ENCODE peak calls at places on chromosome 20, in four cellular contexts. H, U, V and Z are unnamed samples.

GRCh38 chr20:60010689-60011417 is 52.6 kb downstream of the CDH26 start:
- DNase-seq in U (no peak), V (no peak), H (peak), Z (no peak)

GRCh38 chr20:63206878-63207277 is 9.1 kb downstream of the YTHDF1 start:
- DNase-seq in H (no peak), U (no peak), V (peak), Z (no peak)

GRCh38 chr20:25139061-25139705 is 56.3 kb upstream of the ENTPD6 start:
- DNase-seq in V (no peak), H (peak), U (no peak), Z (no peak)

GRCh38 chr20:32524871-32525501 is 60.1 kb downstream of the NOL4L start:
- DNase-seq in V (no peak), H (no peak), U (no peak), Z (no peak)

GRCh38 chr20:37598101-37598530 is 70.4 kb upstream of the BLCAP start:
- DNase-seq in V (no peak), U (peak), H (no peak), Z (no peak)

GRCh38 chr20:62891111-62891510 is 29.5 kb upstream of the TCFL5 start:
- DNase-seq in H (no peak), U (no peak), V (no peak), Z (no peak)

GRCh38 chr20:31760457-31761240 is 21.6 kb downstream of the TPX2 start:
- DNase-seq in H (no peak), V (no peak), U (no peak), Z (no peak)

GRCh38 chr20:9412309-9412708 is 102.1 kb upstream of the LAMP5 start:
- DNase-seq in V (no peak), H (no peak), U (no peak), Z (no peak)

GRCh38 chr20:43755390-43755789 is 28.6 kb upstream of the GTSF1L start:
- DNase-seq in U (no peak), H (no peak), V (no peak), Z (peak)

GRCh38 chr20:48384147-48384818 is 443.5 kb downstream of the PREX1 start:
- DNase-seq in H (no peak), U (no peak), V (no peak), Z (no peak)

GRCh38 chr20:33649201-33649631 is 12.9 kb upstream of the C20orf144 start:
- DNase-seq in U (no peak), H (no peak), V (no peak), Z (no peak)

GRCh38 chr20:61822396-61822795 is 243.3 kb downstream of the TAF4 start:
- DNase-seq in V (no peak), U (no peak), H (no peak), Z (no peak)

GRCh38 chr20:40488401-40488800 is 200.6 kb downstream of the MAFB start:
- DNase-seq in U (no peak), V (no peak), H (no peak), Z (no peak)

GRCh38 chr20:7926767-7927166 is 13.5 kb downstream of the HAO1 start:
- DNase-seq in U (peak), H (no peak), V (peak), Z (peak)

GRCh38 chr20:33252460-33252859 is 16.7 kb downstream of the BPIFA1 start:
- DNase-seq in H (no peak), U (no peak), V (no peak), Z (no peak)

GRCh38 chr20:39268566-39268965 is 306.4 kb downstream of the DHX35 start:
- DNase-seq in H (no peak), V (no peak), U (no peak), Z (no peak)

GRCh38 chr20:44714701-44715494 is at the start of gene CCN5:
- DNase-seq in V (peak), H (peak), U (peak), Z (no peak)

GRCh38 chr20:63009988-63010769 is 3.4 kb upstream of the BHLHE23 start:
- DNase-seq in U (no peak), V (no peak), H (no peak), Z (no peak)

GRCh38 chr20:12790856-12791255 is 217.9 kb upstream of the SPTLC3 start:
- DNase-seq in H (no peak), V (no peak), U (no peak), Z (no peak)

GRCh38 chr20:43974665-43975064 is 60.0 kb downstream of the TOX2 start:
- DNase-seq in V (no peak), U (no peak), H (no peak), Z (no peak)

GRCh38 chr20:8722277-8722928 is 346.5 kb upstream of the PLCB4 start:
- DNase-seq in U (peak), V (peak), H (no peak), Z (peak)

GRCh38 chr20:63696628-63697356 is at the start of gene TNFRSF6B:
- DNase-seq in U (no peak), H (peak), V (no peak), Z (no peak)

GRCh38 chr20:33312583-33312982 is 29.6 kb downstream of the BPIFB1 start:
- DNase-seq in U (no peak), H (no peak), V (no peak), Z (no peak)

GRCh38 chr20:60453847-60454246 is 495.6 kb downstream of the CDH26 start:
- DNase-seq in H (no peak), V (no peak), U (no peak), Z (no peak)

GRCh38 chr20:18164356-18164755 is 26.7 kb downstream of the KAT14 start:
- DNase-seq in U (no peak), H (no peak), V (no peak), Z (peak)

GRCh38 chr20:1144401-1145172 is 26.2 kb downstream of the PSMF1 start:
- DNase-seq in V (no peak), U (no peak), H (no peak), Z (no peak)

GRCh38 chr20:32336918-32337347 is 21.2 kb upstream of the ASXL1 start:
- DNase-seq in H (no peak), V (no peak), U (peak), Z (no peak)

GRCh38 chr20:7161690-7162089 is 394.2 kb downstream of the BMP2 start:
- DNase-seq in V (peak), U (peak), H (no peak), Z (no peak)

GRCh38 chr20:62706857-62707256 is 1.8 kb upstream of the NTSR1 start:
- DNase-seq in V (no peak), U (no peak), H (no peak), Z (no peak)

GRCh38 chr20:61436268-61436667 is 184.2 kb downstream of the CDH4 start:
- DNase-seq in V (peak), U (peak), H (no peak), Z (no peak)

GRCh38 chr20:62501801-62502495 is 26.2 kb upstream of the GATA5 start:
- DNase-seq in V (no peak), H (no peak), U (peak), Z (peak)

GRCh38 chr20:19814241-19814640 is 56.2 kb downstream of the RIN2 start:
- DNase-seq in H (no peak), V (no peak), U (no peak), Z (no peak)

GRCh38 chr20:50982372-50982771 is 23.8 kb downstream of the MOCS3 start:
- DNase-seq in V (no peak), H (no peak), U (no peak), Z (no peak)

GRCh38 chr20:46348231-46348803 is 40.0 kb upstream of the CDH22 start:
- DNase-seq in H (no peak), V (no peak), U (peak), Z (no peak)

GRCh38 chr20:25315418-25316210 is 67.7 kb downstream of the PYGB start:
- DNase-seq in H (no peak), U (no peak), V (no peak), Z (no peak)

GRCh38 chr20:38225900-38226263 is 34.7 kb downstream of the KIAA1755 start:
- DNase-seq in U (no peak), H (no peak), V (no peak), Z (no peak)

GRCh38 chr20:49747707-49748524 is 34.2 kb upstream of the B4GALT5 start:
- DNase-seq in U (no peak), H (peak), V (peak), Z (peak)

GRCh38 chr20:20820780-20821495 is 108.5 kb upstream of the RALGAPA2 start:
- DNase-seq in U (no peak), V (no peak), H (no peak), Z (no peak)

GRCh38 chr20:63027425-63028389 is 20.9 kb upstream of the BHLHE23 start:
- DNase-seq in V (no peak), H (no peak), U (peak), Z (no peak)

GRCh38 chr20:35226775-35227681 is 538 bp downstream of the MMP24 start:
- DNase-seq in U (peak), V (peak), H (no peak), Z (no peak)

GRCh38 chr20:35225319-35226125 is 968 bp upstream of the MMP24 start:
- DNase-seq in U (no peak), V (no peak), H (no peak), Z (no peak)

GRCh38 chr20:35223941-35224340 is 2.5 kb upstream of the MMP24 start:
- DNase-seq in U (no peak), V (no peak), H (no peak), Z (no peak)

GRCh38 chr20:35224536-35224935 is 2.0 kb upstream of the MMP24 start:
- DNase-seq in H (no peak), V (no peak), U (no peak), Z (no peak)

GRCh38 chr20:35226126-35226774 is at the start of gene MMP24:
- DNase-seq in H (no peak), V (no peak), U (no peak), Z (no peak)
- H3K4me3 ChIP-seq in H (peak), V (peak), U (peak), Z (peak)

GRCh38 chr20:23165307-23165750 is 79.2 kb upstream of the CD93 start:
- DNase-seq in U (no peak), V (no peak), H (peak), Z (no peak)
- TF ChIP-seq CTCF in U (no peak), V (peak), H (no peak), Z (no peak)

GRCh38 chr20:15847415-15847814 is 725.8 kb downstream of the KIF16B start:
- DNase-seq in H (no peak), U (no peak), V (no peak), Z (no peak)

GRCh38 chr20:15848126-15848525 is 725.1 kb downstream of the KIF16B start:
- DNase-seq in U (no peak), V (no peak), H (no peak), Z (no peak)

GRCh38 chr20:15838466-15838865 is 734.8 kb downstream of the KIF16B start:
- DNase-seq in H (no peak), V (no peak), U (no peak), Z (no peak)

GRCh38 chr20:15846446-15846845 is 726.8 kb downstream of the KIF16B start:
- DNase-seq in U (no peak), V (no peak), H (no peak), Z (no peak)

GRCh38 chr20:15842872-15843271 is 730.4 kb downstream of the KIF16B start:
- DNase-seq in H (no peak), V (no peak), U (no peak), Z (no peak)
- H3K4me3 ChIP-seq in H (no peak), V (no peak), U (no peak), Z (no peak)

DNA sequence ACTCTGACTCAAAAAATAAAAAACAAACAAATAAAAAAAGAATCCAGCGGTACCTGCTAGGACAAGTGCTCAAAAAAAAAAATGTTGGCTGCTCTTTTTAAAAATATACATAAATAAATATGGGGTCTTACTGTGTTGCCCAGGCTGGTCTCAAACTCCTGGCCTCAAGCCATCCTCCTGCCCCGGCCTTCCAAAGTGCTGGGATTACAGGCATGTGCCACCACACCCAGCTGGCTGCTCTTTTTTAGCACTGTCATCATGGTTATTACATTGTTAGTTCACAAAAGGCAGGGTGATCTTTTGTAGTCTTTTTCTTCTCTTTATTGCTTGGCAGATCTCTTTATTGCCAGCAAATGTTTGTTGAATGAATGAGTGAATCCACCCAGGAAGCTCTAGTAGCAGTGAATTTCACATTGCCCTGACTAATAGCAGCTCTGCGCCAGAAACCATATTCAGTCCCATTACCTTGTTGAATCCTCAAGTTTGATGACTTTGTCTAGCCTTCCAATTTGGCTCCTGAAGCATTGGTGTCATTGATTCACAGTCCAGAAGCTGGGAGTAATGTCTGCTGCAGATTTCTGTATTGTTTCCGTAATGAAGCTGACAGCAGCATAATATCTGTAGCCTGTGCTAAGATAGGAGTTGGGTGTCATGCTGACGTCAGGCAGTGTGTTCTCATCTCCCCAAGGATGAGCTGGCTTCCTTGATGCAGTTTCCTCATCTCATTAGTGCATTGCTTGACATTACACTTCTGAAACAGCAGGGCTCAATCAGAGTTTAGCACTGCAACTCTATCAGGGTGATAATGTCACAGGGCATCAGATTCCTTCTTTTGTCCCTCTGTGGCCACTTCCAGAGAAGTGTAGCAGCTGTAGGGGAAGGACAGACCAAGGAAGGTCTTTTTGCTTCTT is 84.9 kb upstream of the TGM3 start:
- DNase-seq in H (no peak), V (no peak), U (peak), Z (peak)
- TF ChIP-seq CTCF in H (no peak), V (no peak), U (no peak), Z (no peak)

DNA sequence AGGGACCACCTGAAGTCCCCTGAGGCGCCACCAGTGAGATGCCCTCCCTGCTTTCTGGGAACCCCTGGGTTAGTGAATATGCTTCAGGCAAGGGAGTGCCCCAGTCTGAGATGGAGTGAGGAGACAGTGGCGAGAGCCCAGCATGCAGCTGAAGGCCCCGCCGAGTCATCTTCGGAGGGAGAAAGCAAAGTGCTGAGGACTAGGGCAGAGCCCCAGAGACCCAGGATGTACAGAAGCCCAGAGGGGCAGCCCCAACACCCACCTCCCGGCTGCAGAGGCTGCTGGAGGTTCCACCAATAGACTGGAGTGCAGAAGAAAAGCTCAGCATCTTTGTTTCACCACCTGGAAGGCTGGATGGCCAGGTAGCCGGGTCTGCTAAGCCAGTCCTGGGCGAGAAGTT is 14.1 kb downstream of the ANKRD60 start:
- DNase-seq in H (no peak), V (no peak), U (no peak), Z (no peak)
- H3K4me3 ChIP-seq in H (no peak), V (no peak), U (no peak), Z (no peak)